ENCODE peak calls at places on chromosomes 6 and 20, in nine cellular contexts. U is sigmoid colon, A is prostate gland, W is transverse colon, Z is HL-60, C is SK-N-MC, M is SK-N-SH, V is breast epithelium, S is suprapubic skin. N is an unnamed sample.

GRCh38 chr6:169248521-169248971 is 5.1 kb downstream of the THBS2 start:
- DNase-seq in U (no peak), V (no peak), C (no peak), Z (no peak), W (no peak), S (peak), A (no peak), M (no peak), N (no peak)

GRCh38 chr6:124963416-124964083 is 1.3 kb downstream of the RNF217 start:
- DNase-seq in S (no peak), A (no peak), Z (no peak), W (no peak), M (no peak), V (no peak), C (no peak), U (no peak), N (peak)

GRCh38 chr6:108170607-108171290 is 4.9 kb downstream of the NR2E1 start:
- DNase-seq in S (no peak), A (no peak), C (no peak), Z (no peak), U (no peak), W (no peak), V (no peak), M (no peak), N (no peak)

GRCh38 chr6:110338820-110339470 is 19.2 kb downstream of the METTL24 start:
- DNase-seq in U (no peak), S (no peak), C (no peak), A (no peak), M (no peak), Z (no peak), V (no peak), W (no peak), N (no peak)

GRCh38 chr20:17648782-17649730 is 33.0 kb downstream of the RRBP1 start:
- DNase-seq in U (peak), S (peak), C (no peak), M (peak), V (no peak), A (no peak), Z (no peak), W (peak), N (no peak)

GRCh38 chr6:152948150-152948768 is 34.6 kb downstream of the FBXO5 start:
- DNase-seq in V (no peak), M (peak), Z (no peak), A (no peak), U (no peak), S (no peak), C (peak), W (no peak), N (no peak)

GRCh38 chr6:111483736-111484654 is 977 bp upstream of the REV3L start:
- DNase-seq in A (peak), M (peak), U (peak), Z (peak), S (peak), W (peak), C (peak), V (peak), N (peak)

GRCh38 chr6:37357288-37357687 is 3.5 kb downstream of the RNF8 start:
- DNase-seq in U (no peak), S (no peak), A (no peak), W (no peak), V (no peak), C (no peak), M (no peak), Z (no peak), N (no peak)

GRCh38 chr6:82176616-82177015 is 70.9 kb downstream of the IBTK start:
- DNase-seq in C (no peak), A (no peak), V (no peak), W (no peak), U (no peak), S (no peak), Z (no peak), M (no peak), N (no peak)

GRCh38 chr6:13348320-13349113 is 20.2 kb upstream of the TBC1D7 start:
- DNase-seq in A (no peak), C (no peak), U (no peak), V (no peak), M (no peak), S (no peak), Z (no peak), W (no peak), N (no peak)

GRCh38 chr20:6709865-6710595 is 57.5 kb upstream of the BMP2 start:
- DNase-seq in M (no peak), C (no peak), W (no peak), Z (no peak), U (no peak), S (no peak), A (no peak), V (no peak), N (no peak)

GRCh38 chr6:52839124-52840055 is 1.2 kb downstream of the GSTA5 start:
- DNase-seq in Z (peak), A (no peak), M (peak), W (peak), S (no peak), C (peak), U (no peak), V (peak), N (peak)

GRCh38 chr6:33117826-33118277 is 42.1 kb downstream of the HLA-DPB1 start:
- DNase-seq in W (no peak), A (no peak), U (no peak), C (no peak), V (no peak), M (no peak), S (no peak), Z (no peak), N (no peak)

GRCh38 chr6:33116881-33117711 is 41.3 kb downstream of the HLA-DPB1 start:
- DNase-seq in A (no peak), C (no peak), Z (no peak), S (no peak), V (no peak), U (no peak), W (no peak), M (peak), N (peak)

GRCh38 chr6:33116417-33116816 is 40.6 kb downstream of the HLA-DPB1 start:
- DNase-seq in M (no peak), V (no peak), C (no peak), S (no peak), U (no peak), W (no peak), Z (no peak), A (no peak), N (no peak)

GRCh38 chr6:33114428-33114827 is 38.6 kb downstream of the HLA-DPB1 start:
- DNase-seq in W (no peak), S (no peak), U (no peak), C (no peak), A (no peak), Z (no peak), M (no peak), V (no peak), N (no peak)

GRCh38 chr6:33118525-33119123 is 42.8 kb downstream of the HLA-DPB1 start:
- DNase-seq in S (no peak), Z (no peak), U (no peak), V (no peak), W (no peak), M (peak), A (peak), C (peak), N (no peak)
- TF ChIP-seq POLR2AphosphoS5 in S (no peak), Z (no peak), U (no peak), V (no peak), W (no peak), M (no peak), A (no peak), C (no peak), N (no peak)

GRCh38 chr20:59001449-59002171 is 5.4 kb downstream of the CTSZ start:
- DNase-seq in Z (no peak), A (no peak), C (no peak), M (no peak), U (no peak), W (no peak), S (no peak), V (no peak), N (peak)
- TF ChIP-seq POLR2AphosphoS5 in Z (no peak), A (no peak), C (no peak), M (no peak), U (no peak), W (no peak), S (no peak), V (no peak), N (no peak)

GRCh38 chr6:92507552-92507951 is 911.8 kb downstream of the EPHA7 start:
- DNase-seq in A (no peak), S (no peak), M (no peak), W (no peak), V (no peak), Z (no peak), U (no peak), C (no peak), N (no peak)

GRCh38 chr6:92510137-92510536 is 909.2 kb downstream of the EPHA7 start:
- DNase-seq in V (no peak), C (no peak), U (no peak), Z (no peak), S (no peak), A (no peak), W (no peak), M (no peak), N (no peak)

DNA sequence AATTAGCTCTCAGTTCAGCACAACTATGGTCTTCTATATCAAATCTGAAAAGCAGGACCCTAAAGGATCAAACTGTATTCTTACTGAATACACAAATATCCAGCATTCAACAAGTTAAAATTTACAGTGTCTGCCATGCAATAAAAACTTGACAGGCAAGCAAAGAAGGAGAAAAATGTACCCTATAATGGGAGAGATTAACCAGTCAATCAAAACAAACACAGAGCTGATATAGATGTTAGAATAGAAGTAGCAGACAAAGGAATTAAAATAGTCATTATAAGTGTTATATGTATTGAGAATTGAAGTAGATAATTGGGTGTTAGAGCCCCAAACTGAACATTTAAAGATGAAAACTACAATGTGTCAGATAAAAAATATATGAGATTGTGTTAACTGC is 914.9 kb downstream of the EPHA7 start:
- DNase-seq in C (no peak), M (no peak), Z (no peak), A (no peak), U (no peak), S (no peak), W (no peak), V (no peak), N (no peak)
- TF ChIP-seq POLR2AphosphoS5 in C (no peak), M (no peak), Z (no peak), A (no peak), U (no peak), S (no peak), W (no peak), V (no peak), N (no peak)

GRCh38 chr6:105400501-105400900 is 2.4 kb downstream of the PREP start:
- DNase-seq in W (no peak), M (no peak), S (no peak), A (no peak), Z (peak), U (no peak), C (no peak), V (no peak), N (no peak)
- TF ChIP-seq POLR2AphosphoS5 in W (no peak), M (no peak), S (no peak), A (no peak), Z (no peak), U (no peak), C (no peak), V (no peak), N (no peak)

DNA sequence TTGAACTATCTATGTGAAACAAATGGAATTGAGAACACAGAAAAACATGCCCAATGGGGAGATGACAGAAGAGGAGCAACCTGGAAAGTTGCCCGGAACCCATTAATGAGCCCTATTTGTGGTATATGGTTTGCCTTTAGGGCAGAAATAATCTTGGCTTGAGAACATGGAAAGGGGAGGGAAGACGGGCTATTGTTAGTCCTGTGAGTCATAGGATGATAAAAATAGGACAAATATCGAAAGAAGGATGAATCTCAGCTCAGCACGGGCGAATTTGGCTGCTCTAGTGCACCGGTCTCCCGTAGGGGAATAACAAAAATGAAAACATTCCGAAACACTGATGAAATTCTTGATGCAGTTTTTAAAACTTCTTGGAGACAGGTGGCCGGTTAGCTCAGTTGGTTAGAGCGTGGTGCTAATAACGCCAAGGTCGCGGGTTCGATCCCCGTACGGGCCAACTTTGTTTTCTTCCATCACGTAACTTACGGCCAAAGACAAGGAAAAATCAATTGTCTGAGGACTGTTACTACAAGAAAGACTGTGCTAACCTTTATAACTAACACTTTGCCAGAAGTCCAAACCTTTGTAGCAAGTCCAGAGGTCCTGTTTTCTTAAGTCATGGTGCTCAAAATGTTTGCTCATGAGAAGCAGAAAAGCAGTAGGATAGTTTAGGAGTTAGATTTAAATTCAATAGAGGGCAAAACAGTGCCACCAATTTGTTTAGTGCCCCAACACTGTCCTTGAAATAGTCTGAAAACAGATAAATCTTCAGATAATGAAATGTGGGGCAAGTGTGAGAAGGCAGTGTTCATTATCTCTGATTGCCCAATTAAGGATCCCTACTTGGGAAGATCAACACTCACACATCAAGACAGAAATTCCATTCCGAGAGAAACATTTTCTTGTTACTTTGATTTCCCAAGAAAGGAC is 15.8 kb downstream of the HMGN4 start:
- DNase-seq in C (peak), W (peak), S (peak), Z (peak), A (peak), V (peak), U (peak), M (no peak), N (no peak)
- TF ChIP-seq POLR2AphosphoS5 in C (no peak), W (peak), S (no peak), Z (no peak), A (peak), V (peak), U (no peak), M (no peak), N (no peak)

GRCh38 chr20:25006431-25007167 is 14.0 kb upstream of the APMAP start:
- DNase-seq in U (peak), S (no peak), M (no peak), C (no peak), V (peak), W (no peak), Z (no peak), A (no peak), N (peak)

GRCh38 chr20:25007491-25008305 is 15.1 kb upstream of the APMAP start:
- DNase-seq in V (peak), U (peak), M (no peak), C (no peak), W (no peak), A (no peak), Z (no peak), S (no peak), N (peak)

GRCh38 chr20:25003002-25003401 is 10.5 kb upstream of the APMAP start:
- DNase-seq in U (no peak), Z (no peak), M (no peak), C (no peak), A (no peak), V (no peak), W (no peak), S (no peak), N (no peak)

GRCh38 chr20:25005661-25006060 is 13.1 kb upstream of the APMAP start:
- DNase-seq in M (no peak), V (peak), A (no peak), W (no peak), C (no peak), Z (no peak), S (no peak), U (peak), N (no peak)

GRCh38 chr20:25005220-25005619 is 12.7 kb upstream of the APMAP start:
- DNase-seq in A (peak), W (peak), Z (no peak), C (no peak), S (no peak), V (peak), M (no peak), U (peak), N (no peak)
- TF ChIP-seq POLR2AphosphoS5 in A (peak), W (no peak), Z (no peak), C (no peak), S (no peak), V (no peak), M (no peak), U (no peak), N (no peak)

GRCh38 chr20:47727170-47727880 is 58.0 kb downstream of the SULF2 start:
- DNase-seq in C (no peak), S (no peak), U (peak), A (no peak), Z (peak), M (no peak), V (no peak), W (peak), N (no peak)

GRCh38 chr20:47726632-47727031 is 58.6 kb downstream of the SULF2 start:
- DNase-seq in C (no peak), A (no peak), S (no peak), W (no peak), U (no peak), M (no peak), V (no peak), Z (no peak), N (no peak)

GRCh38 chr20:47733892-47734291 is 51.4 kb downstream of the SULF2 start:
- DNase-seq in W (no peak), M (no peak), U (no peak), C (no peak), S (no peak), Z (no peak), V (no peak), A (no peak), N (no peak)

GRCh38 chr20:47727909-47728361 is 57.3 kb downstream of the SULF2 start:
- DNase-seq in S (no peak), A (no peak), C (no peak), Z (no peak), M (no peak), V (no peak), U (no peak), W (no peak), N (no peak)

GRCh38 chr20:47730744-47731143 is 54.5 kb downstream of the SULF2 start:
- DNase-seq in S (no peak), Z (no peak), W (no peak), A (no peak), M (no peak), C (no peak), V (no peak), U (no peak), N (no peak)
- TF ChIP-seq POLR2AphosphoS5 in S (no peak), Z (no peak), W (no peak), A (no peak), M (no peak), C (no peak), V (no peak), U (no peak), N (no peak)

N was measured in upper lobe of left lung.